ENCODE peak calls at places on chromosomes 12 and 14, in six cellular contexts. N is adrenal gland, E is AG09319, K is foreskin keratinocyte, W is SK-N-SH, D is transverse colon. G is an unnamed sample.

GRCh38 chr14:44404021-44404420 is 103.1 kb downstream of the FSCB start:
- DNase-seq in D (peak), W (no peak), N (peak), E (no peak), K (peak), G (no peak)

GRCh38 chr12:30047499-30048262 is 263.9 kb upstream of the TMTC1 start:
- DNase-seq in N (no peak), W (no peak), D (no peak), K (peak), E (no peak), G (no peak)

GRCh38 chr12:113470871-113471618 is 626 bp downstream of the LHX5 start:
- DNase-seq in N (no peak), E (no peak), W (peak), K (no peak), D (no peak), G (no peak)

GRCh38 chr12:122423258-122424165 is 1.0 kb upstream of the CLIP1 start:
- DNase-seq in K (peak), N (peak), E (no peak), W (peak), D (peak), G (no peak)

GRCh38 chr14:91250912-91251311 is 6.4 kb upstream of the GPR68 start:
- DNase-seq in E (no peak), N (no peak), D (no peak), K (no peak), W (no peak), G (no peak)

GRCh38 chr12:89999699-90000505 is 291.3 kb upstream of the ATP2B1 start:
- DNase-seq in E (no peak), D (no peak), K (no peak), W (no peak), N (no peak), G (no peak)

GRCh38 chr12:118025168-118025567 is 8.7 kb downstream of the RFC5 start:
- DNase-seq in K (no peak), E (no peak), N (no peak), W (no peak), D (no peak), G (no peak)

GRCh38 chr12:67299526-67299925 is 30.4 kb downstream of the CAND1 start:
- DNase-seq in D (no peak), W (no peak), E (no peak), K (no peak), N (no peak), G (no peak)

GRCh38 chr12:121579190-121579791 is 1.5 kb downstream of the KDM2B start:
- DNase-seq in N (peak), E (no peak), K (no peak), D (peak), W (peak), G (no peak)

GRCh38 chr12:130920711-130921381 is 32.9 kb upstream of the ADGRD1 start:
- DNase-seq in N (peak), D (peak), K (no peak), E (peak), W (no peak), G (peak)

GRCh38 chr12:132546647-132547046 is 56.7 kb downstream of the FBRSL1 start:
- DNase-seq in E (no peak), D (no peak), W (no peak), N (no peak), K (no peak), G (no peak)

GRCh38 chr12:122182887-122183587 is at the start of gene LRRC43:
- DNase-seq in N (peak), D (peak), E (no peak), K (no peak), W (peak), G (no peak)

GRCh38 chr12:119061208-119061796 is 80.0 kb downstream of the SRRM4 start:
- DNase-seq in D (peak), E (no peak), N (peak), K (peak), W (no peak), G (no peak)

GRCh38 chr12:70576341-70577282 is 60.6 kb downstream of the PTPRB start:
- DNase-seq in D (no peak), E (peak), W (peak), K (peak), N (no peak), G (no peak)

GRCh38 chr14:54528973-54529372 is 19.3 kb downstream of the CGRRF1 start:
- DNase-seq in W (no peak), D (no peak), E (no peak), N (no peak), K (no peak), G (no peak)

GRCh38 chr12:53268009-53268636 is at the start of gene ESPL1:
- DNase-seq in W (peak), D (peak), N (peak), K (peak), E (no peak), G (peak)

GRCh38 chr12:61676520-61676919 is 583.7 kb upstream of the USP15 start:
- DNase-seq in E (no peak), K (peak), W (no peak), N (no peak), D (no peak), G (no peak)

GRCh38 chr14:104878582-104878981 is 13.5 kb downstream of the CEP170B start:
- DNase-seq in D (no peak), E (no peak), W (no peak), N (no peak), K (no peak), G (no peak)

GRCh38 chr12:47364251-47364650 is 284.5 kb upstream of the AMIGO2 start:
- DNase-seq in E (no peak), D (no peak), W (no peak), K (no peak), N (no peak), G (no peak)

GRCh38 chr12:109738878-109739665 is 25.4 kb downstream of the FAM222A start:
- DNase-seq in N (peak), E (no peak), W (peak), K (no peak), D (no peak), G (no peak)

GRCh38 chr12:46677749-46678148 is 148.0 kb downstream of the SLC38A4 start:
- DNase-seq in N (no peak), E (no peak), D (no peak), W (peak), K (peak), G (no peak)

DNA sequence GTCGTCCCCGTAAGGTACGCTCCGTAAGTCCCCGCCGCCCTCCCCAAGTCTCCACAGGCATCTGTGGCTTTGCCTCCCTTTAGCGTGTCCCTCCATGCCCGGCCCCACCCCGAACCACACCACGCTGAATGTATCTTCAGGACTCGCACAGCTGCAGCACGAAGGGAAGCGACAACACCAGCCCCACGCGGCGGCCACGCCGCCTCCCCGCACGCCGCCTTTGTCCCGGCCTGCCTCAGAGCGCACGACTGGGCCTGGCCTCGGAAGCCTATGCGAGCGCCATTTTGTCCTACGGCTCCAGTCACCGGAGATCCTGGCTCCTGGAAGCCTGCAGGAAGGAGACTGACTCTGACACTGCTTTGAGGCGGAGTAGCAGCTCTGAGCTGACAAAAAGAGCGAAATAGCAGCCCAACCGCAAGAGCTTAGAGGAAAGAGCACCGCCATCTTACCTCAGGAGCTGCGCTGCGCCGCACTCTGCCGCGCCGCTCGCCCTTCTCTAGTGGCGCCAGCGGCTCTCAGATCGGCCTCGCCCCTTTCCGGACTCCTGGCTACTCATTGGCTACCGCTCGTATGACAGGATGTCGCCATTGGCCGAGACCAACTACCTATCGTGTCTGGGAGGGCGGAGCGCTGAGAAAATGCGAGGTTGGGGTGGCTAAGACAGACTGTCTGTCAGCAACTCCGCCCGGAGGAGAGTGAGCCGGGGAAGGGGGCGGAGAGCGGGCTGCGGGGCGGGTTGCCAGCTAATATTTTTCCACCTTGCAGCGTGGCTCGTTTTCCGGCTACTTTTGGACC is at the start of gene KANSL2:
- DNase-seq in K (peak), D (peak), W (peak), E (peak), N (peak), G (peak)
- TF ChIP-seq CTCF in K (no peak), D (no peak), W (no peak), E (no peak), N (no peak), G (no peak)

GRCh38 chr14:96702831-96703230 is 94.4 kb upstream of the VRK1 start:
- DNase-seq in D (no peak), E (no peak), N (no peak), K (no peak), W (no peak), G (no peak)

GRCh38 chr14:96693986-96694385 is 103.2 kb upstream of the VRK1 start:
- DNase-seq in E (no peak), K (no peak), W (no peak), N (no peak), D (no peak), G (no peak)

GRCh38 chr14:96693252-96693820 is 103.8 kb upstream of the VRK1 start:
- DNase-seq in N (no peak), D (no peak), E (no peak), K (no peak), W (no peak), G (no peak)

GRCh38 chr14:96699666-96700065 is 97.5 kb upstream of the VRK1 start:
- DNase-seq in N (no peak), E (no peak), D (no peak), W (no peak), K (no peak), G (no peak)

GRCh38 chr14:96698846-96699543 is 98.2 kb upstream of the VRK1 start:
- DNase-seq in K (no peak), E (no peak), D (no peak), N (no peak), W (no peak), G (no peak)
- TF ChIP-seq CTCF in K (peak), E (no peak), D (no peak), N (no peak), W (no peak), G (no peak)

GRCh38 chr12:108611884-108612415 is 14.1 kb upstream of the TMEM119 start:
- DNase-seq in D (no peak), K (peak), W (peak), E (no peak), N (peak), G (no peak)
- TF ChIP-seq CTCF in D (peak), K (peak), W (peak), E (peak), N (peak), G (no peak)

GRCh38 chr14:100709956-100710284 is 16.8 kb upstream of the DLK1 start:
- DNase-seq in D (no peak), K (no peak), W (no peak), N (no peak), E (no peak), G (no peak)

GRCh38 chr14:100710391-100711116 is 16.1 kb upstream of the DLK1 start:
- DNase-seq in W (no peak), D (no peak), N (peak), E (no peak), K (no peak), G (no peak)

GRCh38 chr14:100711117-100711462 is 15.6 kb upstream of the DLK1 start:
- DNase-seq in W (no peak), E (no peak), N (peak), K (no peak), D (no peak), G (no peak)

GRCh38 chr14:100708349-100709217 is 18.1 kb upstream of the DLK1 start:
- DNase-seq in E (no peak), N (peak), W (no peak), K (no peak), D (peak), G (no peak)

GRCh38 chr14:100709252-100709955 is 17.3 kb upstream of the DLK1 start:
- DNase-seq in N (peak), D (no peak), K (no peak), W (no peak), E (no peak), G (no peak)
- TF ChIP-seq CTCF in N (peak), D (peak), K (peak), W (no peak), E (peak), G (no peak)

DNA sequence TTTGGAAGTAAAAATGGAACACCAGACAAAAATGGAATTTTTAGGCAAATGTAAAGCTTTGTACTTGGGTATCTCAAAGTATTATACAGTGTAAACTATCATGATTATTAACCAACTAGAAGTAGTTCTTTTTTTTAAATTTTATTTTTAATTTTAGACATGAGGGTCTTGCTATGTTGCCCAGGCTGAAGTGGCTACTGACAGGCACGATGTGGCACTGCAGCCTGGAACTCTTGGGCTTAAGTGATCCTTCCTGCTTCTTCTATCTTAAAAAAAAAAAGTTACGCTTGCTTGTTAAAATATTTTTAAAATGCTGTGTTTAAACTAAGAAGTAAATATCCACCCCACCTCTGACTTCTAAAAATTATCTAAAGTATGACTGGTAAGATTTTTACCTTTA is 1.9 kb upstream of the FUT8 start:
- DNase-seq in D (no peak), N (no peak), K (no peak), W (no peak), E (no peak), G (no peak)
- TF ChIP-seq CTCF in D (no peak), N (no peak), K (no peak), W (no peak), E (no peak), G (no peak)